ENCODE peak calls at places on chromosomes 7 and 10, in four cellular contexts. Z is CD8-positive, alpha-beta T cell; J is tibial artery; X is lower lobe of right lung. Y is an unnamed sample.

GRCh38 chr7:151757274-151757673 is 119.6 kb downstream of the PRKAG2 start:
- DNase-seq in Z (no peak), J (no peak), X (no peak), Y (no peak)

GRCh38 chr7:104963991-104964385 is 50.0 kb upstream of the KMT2E start:
- DNase-seq in Z (no peak), J (no peak), X (no peak), Y (no peak)

GRCh38 chr10:76245951-76246495 is 814.6 kb downstream of the LRMDA start:
- DNase-seq in Z (no peak), J (no peak), X (no peak), Y (no peak)

GRCh38 chr10:30857803-30858202 is 173.9 kb downstream of the ZNF438 start:
- DNase-seq in Z (no peak), J (peak), X (no peak), Y (peak)

GRCh38 chr10:113856563-113856962 is 2.1 kb downstream of the NHLRC2 start:
- DNase-seq in Z (no peak), J (no peak), X (no peak), Y (no peak)

GRCh38 chr10:132319853-132320669 is 11.9 kb upstream of the LRRC27 start:
- DNase-seq in Z (no peak), J (peak), X (no peak), Y (no peak)

GRCh38 chr10:6339891-6340290 is 137.2 kb downstream of the PFKFB3 start:
- DNase-seq in Z (no peak), J (no peak), X (no peak), Y (no peak)

GRCh38 chr10:25707976-25708671 is 225.9 kb upstream of the MYO3A start:
- DNase-seq in Z (no peak), J (no peak), X (no peak), Y (no peak)

GRCh38 chr10:94299417-94299816 is 63.3 kb downstream of the NOC3L start:
- DNase-seq in Z (no peak), J (no peak), X (no peak), Y (no peak)

GRCh38 chr7:134585897-134586296 is 37.0 kb downstream of the AKR1B15 start:
- DNase-seq in Z (no peak), J (no peak), X (no peak), Y (no peak)

GRCh38 chr10:2949948-2950354 is 117.4 kb upstream of the PFKP start:
- DNase-seq in Z (no peak), J (no peak), X (no peak), Y (no peak)

GRCh38 chr7:87013841-87014191 is 45.6 kb downstream of the ELAPOR2 start:
- DNase-seq in Z (no peak), J (no peak), X (no peak), Y (no peak)

GRCh38 chr7:139588632-139589031 is 65.1 kb downstream of the CLEC2L start:
- DNase-seq in Z (no peak), J (no peak), X (no peak), Y (peak)

GRCh38 chr7:28106316-28106957 is 74.2 kb downstream of the JAZF1 start:
- DNase-seq in Z (no peak), J (no peak), X (no peak), Y (no peak)

GRCh38 chr10:9222917-9223316 is 1168.4 kb downstream of the GATA3 start:
- DNase-seq in Z (no peak), J (no peak), X (no peak), Y (no peak)

GRCh38 chr10:93806882-93807281 is 49.1 kb downstream of the LGI1 start:
- DNase-seq in Z (no peak), J (no peak), X (no peak), Y (peak)

GRCh38 chr7:140685407-140686087 is 11.0 kb upstream of the NDUFB2 start:
- DNase-seq in Z (peak), J (no peak), X (no peak), Y (peak)

DNA sequence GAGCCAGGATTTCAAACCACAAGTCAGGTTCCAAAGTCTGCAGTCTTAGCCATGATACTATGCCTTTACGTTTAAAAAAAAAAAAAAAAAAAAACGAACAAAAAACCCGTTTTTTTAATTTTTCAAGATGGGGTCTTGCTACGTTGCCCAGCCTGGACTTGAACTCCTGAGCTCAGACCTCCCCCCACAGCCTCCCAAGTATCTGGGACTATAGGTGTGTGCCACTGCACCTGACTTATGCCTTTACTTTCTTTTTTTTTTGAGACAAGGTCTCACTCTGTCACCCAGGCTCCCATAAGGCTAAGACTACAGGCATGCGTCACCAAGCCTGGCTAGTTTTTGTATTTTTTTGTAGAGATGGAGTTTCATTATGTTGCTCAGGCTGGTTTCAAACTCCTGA is 14.7 kb downstream of the ASNS start:
- DNase-seq in Z (no peak), J (no peak), X (no peak), Y (no peak)
- H3K4me3 ChIP-seq in Z (no peak), J (no peak), X (no peak), Y (no peak)

DNA sequence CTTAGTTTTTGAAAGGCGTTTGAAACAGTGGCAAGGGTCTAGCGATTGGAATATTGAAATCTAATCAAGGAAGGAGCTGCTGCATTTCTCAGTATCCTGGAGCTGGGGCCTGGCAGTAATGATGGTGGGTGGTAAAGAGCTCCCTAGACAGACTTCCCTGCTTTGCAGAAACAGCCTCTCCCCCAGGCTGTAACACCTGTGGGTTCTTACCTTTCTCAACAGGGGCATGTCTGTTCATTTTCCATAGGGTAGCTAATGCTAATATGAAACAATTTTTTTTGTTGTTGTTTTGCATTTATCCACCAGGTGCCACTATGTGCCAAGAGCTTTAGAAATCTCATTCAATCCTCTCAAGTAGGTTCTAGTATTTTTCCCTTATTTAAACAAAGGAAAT is 345.5 kb downstream of the REEP3 start:
- DNase-seq in Z (no peak), J (no peak), X (no peak), Y (no peak)
- TF ChIP-seq CTCF in Z (peak), J (no peak), X (no peak), Y (no peak)

GRCh38 chr7:23254051-23254681 is 7.6 kb downstream of the GPNMB start:
- DNase-seq in Z (no peak), J (no peak), X (no peak), Y (no peak)

GRCh38 chr7:23246540-23246939 is at the start of gene GPNMB:
- DNase-seq in Z (no peak), J (peak), X (no peak), Y (peak)

GRCh38 chr7:23247602-23248335 is 1.2 kb downstream of the GPNMB start:
- DNase-seq in Z (no peak), J (peak), X (peak), Y (peak)

GRCh38 chr7:23247101-23247601 is 576 bp downstream of the GPNMB start:
- DNase-seq in Z (no peak), J (no peak), X (no peak), Y (no peak)

GRCh38 chr7:23249486-23249885 is 2.9 kb downstream of the GPNMB start:
- DNase-seq in Z (no peak), J (no peak), X (no peak), Y (no peak)
- H3K27ac ChIP-seq in Z (no peak), J (no peak), X (no peak), Y (no peak)

DNA sequence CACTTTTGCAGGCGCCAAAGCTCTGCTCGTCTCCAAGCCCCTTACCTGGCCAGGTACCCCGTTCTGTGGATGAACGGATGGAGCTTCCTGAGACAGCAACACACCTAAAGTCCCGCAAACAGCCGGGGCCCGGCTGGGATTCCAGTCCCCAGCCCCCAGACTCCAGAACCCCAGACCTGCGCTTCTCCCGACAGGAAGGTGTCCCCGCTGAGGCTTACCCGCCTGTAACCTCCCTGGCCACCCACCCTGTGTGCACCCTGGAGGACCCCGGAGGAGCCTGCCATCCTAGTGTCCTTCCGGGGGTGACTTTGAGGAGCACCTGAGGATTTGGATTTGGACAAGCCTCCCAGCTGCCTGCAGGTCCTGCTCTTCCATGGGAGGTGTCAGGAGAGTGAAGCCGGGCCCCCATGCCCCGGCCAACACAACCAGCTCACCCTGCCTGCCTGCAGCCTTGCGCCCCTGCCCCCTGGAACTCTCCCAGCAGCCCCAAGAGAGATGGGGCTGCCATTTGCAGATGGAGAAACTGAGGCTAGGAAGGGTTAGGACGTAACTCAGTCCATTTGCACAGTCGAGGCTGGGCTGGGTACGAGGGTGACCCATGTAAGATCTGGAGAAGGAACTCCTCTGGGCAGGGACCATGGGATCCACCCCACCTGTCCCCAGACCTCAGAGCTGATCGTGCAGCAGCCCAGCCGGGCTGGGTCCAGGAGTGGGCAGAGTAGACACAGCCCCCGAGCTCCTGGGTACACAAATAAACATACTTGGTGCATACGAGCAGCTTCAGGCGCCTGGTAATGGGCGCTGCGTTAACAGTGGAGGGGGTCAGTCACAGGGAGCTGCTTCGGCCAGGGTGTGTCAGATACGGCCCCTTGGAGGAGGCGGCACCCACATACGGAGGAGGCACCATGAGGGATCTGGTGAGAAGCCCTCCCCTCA is 31.9 kb downstream of the UNCX start:
- DNase-seq in Z (no peak), J (no peak), X (peak), Y (no peak)
- H3K4me3 ChIP-seq in Z (no peak), J (no peak), X (no peak), Y (no peak)

GRCh38 chr7:24715661-24716479 is 41.4 kb downstream of the GSDME start:
- DNase-seq in Z (peak), J (no peak), X (no peak), Y (peak)
- TF ChIP-seq CTCF in Z (no peak), J (no peak), X (no peak), Y (peak)

DNA sequence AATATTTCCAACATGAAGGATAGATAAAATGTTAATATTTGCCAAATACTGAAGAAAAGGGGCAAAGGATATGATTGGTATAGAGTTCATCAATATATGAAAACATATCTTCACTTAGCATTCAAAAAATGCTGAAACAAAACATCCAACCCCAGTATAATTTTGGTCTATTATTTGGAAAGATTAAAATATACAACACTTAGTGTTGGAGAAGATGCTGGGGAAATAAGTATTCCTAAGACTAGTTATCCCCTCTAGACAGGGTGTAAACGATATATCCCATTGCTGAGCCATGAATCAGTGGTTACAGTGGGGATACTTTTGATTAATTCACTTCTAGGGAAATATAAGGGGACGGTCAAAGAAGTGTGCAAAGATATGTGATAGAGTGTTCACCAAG is 187.3 kb upstream of the IMMP2L start:
- DNase-seq in Z (no peak), J (no peak), X (no peak), Y (no peak)
- H3K27ac ChIP-seq in Z (no peak), J (no peak), X (no peak), Y (no peak)

GRCh38 chr7:96612034-96612433 is 97.6 kb downstream of the SEM1 start:
- DNase-seq in Z (no peak), J (no peak), X (no peak), Y (no peak)

GRCh38 chr7:96614154-96614867 is 95.3 kb downstream of the SEM1 start:
- DNase-seq in Z (no peak), J (no peak), X (no peak), Y (no peak)
- H3K4me3 ChIP-seq in Z (no peak), J (no peak), X (no peak), Y (no peak)